ENCODE peak calls at places on chromosomes 6 and 20, in nine cellular contexts. A is NCI-H1417 treated with DMSO at 0.1 percent for 48 hours; I is iPS-NIHi11; X is cerebellar cortex; N is activated T-helper 1 cell treated with anti-CD3 and anti-CD28 coated beads, Interleukin-2, amount 50 U/mL, for 16 hours; K is cardiac fibroblast; W is NCI-H446; Y is NB4; L is mucosa of descending colon. O is an unnamed sample.

GRCh38 chr6:129543981-129544380 is 166.0 kb downstream of the ARHGAP18 start:
- DNase-seq in X (no peak), N (no peak), L (no peak), A (no peak), K (peak), Y (no peak), I (no peak), W (no peak), O (no peak)

GRCh38 chr6:26155066-26155925 is 68.1 kb downstream of the HFE start:
- DNase-seq in N (no peak), Y (peak), K (peak), I (no peak), L (peak), X (peak), A (no peak), W (peak), O (no peak)

GRCh38 chr6:15473741-15474161 is 189.1 kb downstream of the DTNBP1 start:
- DNase-seq in Y (no peak), I (no peak), K (peak), X (peak), W (no peak), N (no peak), A (no peak), L (no peak), O (no peak)

GRCh38 chr20:58684291-58684690 is 8.3 kb upstream of the NPEPL1 start:
- DNase-seq in X (no peak), W (no peak), I (no peak), L (no peak), N (no peak), A (no peak), Y (no peak), K (no peak), O (no peak)

GRCh38 chr6:105814745-105815536 is 271.2 kb upstream of the PRDM1 start:
- DNase-seq in K (no peak), I (no peak), Y (no peak), L (no peak), A (no peak), X (no peak), W (no peak), N (no peak), O (no peak)

GRCh38 chr6:105592329-105592728 is 189.4 kb upstream of the PREP start:
- DNase-seq in W (no peak), L (no peak), Y (no peak), I (no peak), X (no peak), N (no peak), K (peak), A (no peak), O (no peak)

GRCh38 chr6:150767585-150768164 is 97.8 kb upstream of the MTHFD1L start:
- DNase-seq in X (no peak), A (no peak), Y (no peak), I (no peak), N (no peak), W (no peak), K (peak), L (no peak), O (no peak)

GRCh38 chr20:6704132-6704861 is 63.2 kb upstream of the BMP2 start:
- DNase-seq in K (peak), L (peak), X (no peak), A (no peak), I (no peak), Y (no peak), W (no peak), N (no peak), O (no peak)

GRCh38 chr20:4375881-4376280 is 345.8 kb upstream of the PRND start:
- DNase-seq in L (no peak), A (peak), W (no peak), K (peak), X (no peak), N (no peak), Y (no peak), I (no peak), O (no peak)

GRCh38 chr20:62641749-62642665 is at the start of gene SLCO4A1:
- DNase-seq in I (peak), N (peak), W (peak), L (peak), K (peak), X (peak), A (peak), Y (peak), O (no peak)

GRCh38 chr6:56515081-56515905 is 127.4 kb downstream of the DST start:
- DNase-seq in K (no peak), L (no peak), A (no peak), X (no peak), I (no peak), N (no peak), W (no peak), Y (no peak), O (peak)

GRCh38 chr6:43159599-43159998 is 11.5 kb upstream of the SRF start:
- DNase-seq in Y (no peak), L (no peak), A (no peak), N (no peak), W (no peak), X (no peak), K (no peak), I (no peak), O (peak)

GRCh38 chr6:116924245-116924644 is 47.2 kb downstream of the RFX6 start:
- DNase-seq in Y (no peak), X (no peak), I (no peak), A (no peak), K (no peak), W (no peak), N (no peak), L (no peak), O (no peak)

GRCh38 chr20:59207742-59208357 is 44.2 kb downstream of the ZNF831 start:
- DNase-seq in I (peak), X (peak), N (peak), K (peak), W (peak), Y (peak), L (peak), A (no peak), O (no peak)

GRCh38 chr6:15280961-15281360 is 35.1 kb downstream of the JARID2 start:
- DNase-seq in I (no peak), A (no peak), W (no peak), L (no peak), N (no peak), Y (no peak), X (no peak), K (no peak), O (no peak)

O was measured in NCI-H524 treated with DMSO at 0.1 percent for 48 hours.